ENCODE peak calls at places on chromosome 14, in seven cellular contexts. K, T, C, Y, Z, V and L are unnamed samples.
A peak's percentile ranks its signal among the peaks of the same experiment; 100 is the strongest.

GRCh38 chr14:61320806-61321384 is 484 bp upstream of the PRKCH start:
- DNase-seq in Z (no peak), Y (no peak), V (no peak), T (no peak), K (no peak), C (no peak), L (no peak)

GRCh38 chr14:74975059-74975810 is 19.8 kb upstream of the PGF start:
- DNase-seq in K (peak; percentile 78), T (no peak), Z (peak; percentile 6), C (no peak), Y (peak; percentile 74), V (peak; percentile 33), L (peak; percentile 21)

GRCh38 chr14:22837059-22837749 is 819 bp downstream of the MMP14 start:
- DNase-seq in Y (peak; percentile 70), C (peak; percentile 68), K (peak; percentile 62), Z (peak; percentile 55), T (peak; percentile 59), V (peak; percentile 46), L (peak; percentile 69)

GRCh38 chr14:43184540-43184939 is 1322.5 kb downstream of the FSCB start:
- DNase-seq in Y (no peak), C (no peak), K (no peak), V (no peak), T (no peak), Z (peak; percentile 11), L (no peak)

GRCh38 chr14:55671641-55672040 is 91.6 kb downstream of the KTN1 start:
- DNase-seq in K (no peak), T (no peak), Y (no peak), Z (no peak), C (no peak), V (no peak), L (no peak)

GRCh38 chr14:29865299-29865698 is 62.3 kb downstream of the PRKD1 start:
- DNase-seq in K (no peak), Y (no peak), C (no peak), V (no peak), T (peak; percentile 32), Z (no peak), L (no peak)

GRCh38 chr14:105857223-105857815 is 330.9 kb downstream of the TMEM121 start:
- DNase-seq in C (no peak), T (no peak), Z (no peak), V (no peak), Y (no peak), K (peak; percentile 49), L (no peak)

GRCh38 chr14:80390911-80391310 is 179.6 kb upstream of the DIO2 start:
- DNase-seq in Y (peak; percentile 53), T (peak; percentile 71), V (no peak), C (no peak), Z (no peak), K (no peak), L (peak; percentile 44)

GRCh38 chr14:54659365-54659764 is 92.4 kb downstream of the SAMD4A start:
- DNase-seq in V (no peak), K (no peak), T (no peak), C (peak; percentile 50), Y (no peak), Z (no peak), L (peak; percentile 35)

GRCh38 chr14:21075719-21076437 is 5.8 kb downstream of the ARHGEF40 start:
- DNase-seq in Y (no peak), K (no peak), C (no peak), Z (no peak), T (no peak), V (no peak), L (no peak)

GRCh38 chr14:105497671-105498429 is 6.8 kb downstream of the TEDC1 start:
- DNase-seq in Y (no peak), T (no peak), K (peak; percentile 42), V (no peak), C (no peak), Z (no peak), L (no peak)

GRCh38 chr14:51561141-51561540 is 90.6 kb upstream of the FRMD6 start:
- DNase-seq in V (no peak), C (no peak), Z (no peak), K (no peak), T (no peak), Y (no peak), L (no peak)

GRCh38 chr14:91399868-91400640 is 17.6 kb downstream of the CCDC88C start:
- DNase-seq in C (no peak), T (no peak), V (no peak), Z (no peak), Y (no peak), K (peak; percentile 77), L (no peak)

DNA sequence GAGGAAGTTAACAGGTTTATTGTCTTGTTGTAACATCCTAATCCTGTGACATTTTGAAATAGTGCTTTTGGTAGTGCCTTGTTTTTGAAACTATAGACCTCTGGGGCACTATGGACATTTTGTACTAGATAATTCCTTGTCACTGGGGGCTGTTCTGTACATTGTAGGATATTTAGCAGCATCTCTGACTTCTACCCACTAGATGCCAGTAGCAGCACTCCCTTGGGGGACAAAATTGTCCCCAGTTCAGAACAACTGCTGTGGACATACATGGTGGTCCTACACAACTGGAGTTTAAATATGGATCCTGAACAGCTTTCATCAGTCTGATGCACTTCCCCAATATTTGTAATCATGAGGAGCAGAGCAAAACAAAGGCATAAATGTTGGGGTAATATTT is 264.7 kb downstream of the RAD51B start:
- DNase-seq in V (peak; percentile 49), Y (peak; percentile 44), T (peak; percentile 41), K (no peak), Z (no peak), C (no peak), L (peak; percentile 8)
- TF ChIP-seq CTCF in V (peak; percentile 39), Y (peak; percentile 15), T (peak; percentile 44), K (no peak), Z (no peak), C (peak; percentile 51), L (peak; percentile 12)

GRCh38 chr14:93970589-93970966 is 5.8 kb downstream of the ASB2 start:
- DNase-seq in Y (no peak), T (no peak), Z (no peak), C (peak; percentile 52), K (peak; percentile 74), V (no peak), L (peak; percentile 61)
- TF ChIP-seq CTCF in Y (peak; percentile 31), T (peak; percentile 36), Z (no peak), C (peak; percentile 88), K (no peak), V (no peak), L (peak; percentile 26)

DNA sequence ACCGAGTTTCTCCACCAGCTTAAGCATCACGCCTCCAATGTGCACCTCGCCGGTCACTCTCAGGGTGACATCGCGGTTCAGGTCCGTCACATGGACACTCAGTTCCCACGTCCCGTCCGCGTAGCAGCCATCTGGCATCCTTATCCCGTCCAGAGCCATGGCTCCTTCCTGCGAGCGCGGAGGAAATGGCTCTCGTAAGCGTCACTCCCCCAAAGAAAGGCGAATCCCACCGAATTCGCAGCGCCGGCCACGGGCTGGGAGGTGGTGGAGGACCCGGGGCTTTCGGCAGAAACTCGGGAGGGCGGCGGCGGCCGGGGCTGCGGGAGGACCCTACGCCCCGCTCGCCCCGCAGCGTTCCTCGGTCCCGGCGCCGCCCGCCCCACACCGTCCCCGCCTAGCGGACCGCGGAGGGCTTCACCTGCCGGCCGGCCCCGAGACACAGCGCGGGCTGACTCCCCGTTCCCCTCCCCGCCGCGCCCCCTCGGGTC is 396 bp downstream of the FERMT2 start:
- DNase-seq in T (peak; percentile 51), C (peak; percentile 22), K (peak; percentile 54), V (peak; percentile 50), Z (peak; percentile 63), Y (peak; percentile 50), L (peak; percentile 60)
- TF ChIP-seq CTCF in T (no peak), C (no peak), K (no peak), V (no peak), Z (no peak), Y (no peak), L (no peak)

GRCh38 chr14:41636492-41637392 is 30.1 kb downstream of the LRFN5 start:
- DNase-seq in C (peak; percentile 35), V (no peak), Z (no peak), Y (peak; percentile 8), T (peak; percentile 65), K (no peak), L (no peak)
- TF ChIP-seq CTCF in C (no peak), V (no peak), Z (no peak), Y (no peak), T (no peak), K (no peak), L (no peak)